ENCODE peak calls at places on chromosomes 16 and 17, in five cellular contexts. U is CD8-positive, alpha-beta memory T cell; L is GM04504; R is stimulated activated CD4-positive, alpha-beta T cell treated with anti-CD3 and anti-CD28 coated beads, Interleukin-2, amount 100 ng/mL, for 48 hours; T is NCI-H510A treated with DMSO at 0.1 percent for 48 hours. G is an unnamed sample.
A peak's percentile ranks its signal among the peaks of the same experiment; 100 is the strongest.

GRCh38 chr17:73867056-73867455 is 222.8 kb upstream of the SDK2 start:
- DNase-seq in U (no peak), L (no peak), R (no peak), T (no peak), G (no peak)

GRCh38 chr17:48519427-48519826 is 11.4 kb downstream of the HOXB1 start:
- DNase-seq in U (no peak), L (no peak), R (no peak), T (no peak), G (no peak)

GRCh38 chr16:716250-716607 is 1.3 kb downstream of the METRN start:
- DNase-seq in U (no peak), L (no peak), R (no peak), T (no peak), G (no peak)

GRCh38 chr16:48523415-48524204 is 86.4 kb downstream of the N4BP1 start:
- DNase-seq in U (no peak), L (no peak), R (no peak), T (no peak), G (no peak)

GRCh38 chr17:77235370-77236080 is 94.8 kb downstream of the SEC14L1 start:
- DNase-seq in U (no peak), L (peak; percentile 90), R (peak; percentile 13), T (peak; percentile 21), G (no peak)

GRCh38 chr17:64226132-64226531 is 36.9 kb downstream of the TEX2 start:
- DNase-seq in U (no peak), L (no peak), R (no peak), T (no peak), G (no peak)

GRCh38 chr17:29019475-29020181 is 13.8 kb upstream of the SEZ6 start:
- DNase-seq in U (no peak), L (no peak), R (no peak), T (no peak), G (no peak)

GRCh38 chr16:25224731-25225319 is 8.1 kb downstream of the AQP8 start:
- DNase-seq in U (no peak), L (no peak), R (no peak), T (no peak), G (no peak)

GRCh38 chr17:57726213-57726612 is 18.9 kb downstream of the CCDC182 start:
- DNase-seq in U (no peak), L (no peak), R (no peak), T (no peak), G (no peak)

GRCh38 chr16:11256657-11257130 is 690 bp upstream of the SOCS1 start:
- DNase-seq in U (peak; percentile 24), L (no peak), R (peak; percentile 50), T (no peak), G (no peak)

GRCh38 chr17:65278050-65278819 is 141.1 kb downstream of the RGS9 start:
- DNase-seq in U (no peak), L (no peak), R (peak; percentile 16), T (peak; percentile 10), G (no peak)

GRCh38 chr16:1745900-1746692 is 25.2 kb downstream of the NME3 start:
- DNase-seq in U (no peak), L (no peak), R (no peak), T (no peak), G (peak; percentile 55)

GRCh38 chr17:42287305-42288077 is 807 bp upstream of the STAT5A start:
- DNase-seq in U (peak; percentile 18), L (no peak), R (peak; percentile 49), T (no peak), G (no peak)

GRCh38 chr17:77580531-77580930 is 378.0 kb upstream of the TNRC6C start:
- DNase-seq in U (no peak), L (no peak), R (no peak), T (peak; percentile 30), G (no peak)

GRCh38 chr16:86616906-86617305 is 38.6 kb downstream of the FOXL1 start:
- DNase-seq in U (no peak), L (no peak), R (no peak), T (no peak), G (no peak)

GRCh38 chr17:76982408-76983074 is 114.3 kb downstream of the MGAT5B start:
- DNase-seq in U (no peak), L (no peak), R (no peak), T (no peak), G (no peak)

GRCh38 chr17:33444731-33445130 is 151.6 kb upstream of the ASIC2 start:
- DNase-seq in U (no peak), L (no peak), R (no peak), T (no peak), G (no peak)

GRCh38 chr17:2871205-2871604 is 75.0 kb downstream of the RAP1GAP2 start:
- DNase-seq in U (no peak), L (no peak), R (no peak), T (no peak), G (no peak)

GRCh38 chr17:41962768-41963434 is 3.7 kb upstream of the CNP start:
- DNase-seq in U (peak; percentile 58), L (no peak), R (peak; percentile 74), T (peak; percentile 56), G (peak; percentile 28)

G was measured in T1000.